ENCODE peak calls at places on chromosomes 12 and 14, in nine cellular contexts. J, L, D, S, R, Z, Y, A and B are unnamed samples. For H3K36me3 and H3K27me3, the result is how much of the 10 kb centered on the place peaks cover.

GRCh38 chr14:65482769-65483438 is 70.4 kb downstream of the FUT8 start:
- DNase-seq in J (no peak), L (no peak), D (no peak), S (no peak), R (no peak), Z (no peak), Y (no peak), A (peak), B (no peak)

GRCh38 chr12:103268831-103269514 is 226.8 kb downstream of the C12orf42 start:
- DNase-seq in J (no peak), L (no peak), D (no peak), S (no peak), R (no peak), Z (no peak), Y (no peak), A (no peak), B (no peak)

GRCh38 chr14:38405851-38406630 is 150.1 kb upstream of the CLEC14A start:
- DNase-seq in J (peak), L (no peak), D (peak), S (peak), R (no peak), Z (peak), Y (peak), A (peak), B (peak)

GRCh38 chr12:110668480-110669192 is 20.3 kb downstream of the HVCN1 start:
- DNase-seq in J (no peak), L (no peak), D (no peak), S (no peak), R (no peak), Z (no peak), Y (no peak), A (no peak), B (no peak)

GRCh38 chr12:91133871-91134270 is 22.6 kb upstream of the LUM start:
- DNase-seq in J (peak), L (no peak), D (no peak), S (peak), R (no peak), Z (peak), Y (peak), A (peak), B (no peak)

GRCh38 chr12:14982562-14982961 is 9.7 kb downstream of the PDE6H start:
- DNase-seq in J (peak), L (no peak), D (no peak), S (no peak), R (no peak), Z (no peak), Y (peak), A (peak), B (no peak)

GRCh38 chr14:53108292-53108937 is 44.7 kb downstream of the DDHD1 start:
- DNase-seq in J (no peak), L (no peak), D (no peak), S (no peak), R (no peak), Z (no peak), Y (no peak), A (no peak), B (no peak)

GRCh38 chr12:99709619-99710018 is 62.1 kb downstream of the GARIN6 start:
- DNase-seq in J (no peak), L (no peak), D (no peak), S (no peak), R (no peak), Z (no peak), Y (no peak), A (no peak), B (no peak)

GRCh38 chr14:99317231-99318090 is 45.5 kb upstream of the BCL11B start:
- DNase-seq in J (no peak), L (no peak), D (no peak), S (no peak), R (no peak), Z (no peak), Y (no peak), A (no peak), B (peak)

GRCh38 chr12:62192486-62193250 is 67.5 kb upstream of the USP15 start:
- DNase-seq in J (peak), L (peak), D (peak), S (peak), R (peak), Z (peak), Y (peak), A (peak), B (peak)

GRCh38 chr12:92707926-92708325 is 5.1 kb downstream of the PLEKHG7 start:
- DNase-seq in J (no peak), L (no peak), D (no peak), S (no peak), R (no peak), Z (no peak), Y (no peak), A (no peak), B (no peak)

GRCh38 chr12:9364224-9365176 is 156.3 kb upstream of the PZP start:
- DNase-seq in J (peak), L (peak), D (peak), S (no peak), R (no peak), Z (peak), Y (peak), A (peak), B (peak)

GRCh38 chr14:104687601-104688504 is 1.6 kb upstream of the INF2 start:
- DNase-seq in J (peak), L (peak), D (peak), S (no peak), R (no peak), Z (no peak), Y (peak), A (peak), B (peak)

GRCh38 chr12:52873832-52874572 is 25.2 kb upstream of the KRT78 start:
- DNase-seq in J (peak), L (peak), D (peak), S (peak), R (peak), Z (peak), Y (peak), A (peak), B (peak)

GRCh38 chr12:113886721-113887120 is 79.4 kb downstream of the RBM19 start:
- DNase-seq in J (no peak), L (no peak), D (no peak), S (no peak), R (no peak), Z (no peak), Y (no peak), A (no peak), B (no peak)

GRCh38 chr12:27094726-27095125 is 12.3 kb upstream of the C12orf71 start:
- DNase-seq in J (no peak), L (no peak), D (no peak), S (no peak), R (no peak), Z (no peak), Y (no peak), A (no peak), B (no peak)

GRCh38 chr14:80077262-80077661 is 134.0 kb downstream of the DIO2 start:
- DNase-seq in J (no peak), L (no peak), D (no peak), S (peak), R (no peak), Z (peak), Y (peak), A (no peak), B (no peak)

GRCh38 chr12:107379852-107380567 is 286.7 kb upstream of the CRY1 start:
- DNase-seq in J (peak), L (peak), D (peak), S (peak), R (no peak), Z (peak), Y (peak), A (no peak), B (no peak)

GRCh38 chr12:104886418-104887401 is 71.4 kb downstream of the SLC41A2 start:
- DNase-seq in J (peak), L (no peak), D (peak), S (no peak), R (no peak), Z (peak), Y (peak), A (peak), B (no peak)

GRCh38 chr12:3437986-3438385 is 53.0 kb upstream of the PRMT8 start:
- DNase-seq in J (no peak), L (no peak), D (no peak), S (no peak), R (no peak), Z (no peak), Y (no peak), A (no peak), B (no peak)

GRCh38 chr12:101719566-101719965 is 19.7 kb downstream of the SYCP3 start:
- DNase-seq in J (peak), L (no peak), D (peak), S (no peak), R (no peak), Z (peak), Y (peak), A (no peak), B (no peak)

GRCh38 chr14:89621009-89621421 is 204.0 kb upstream of the FOXN3 start:
- DNase-seq in J (no peak), L (no peak), D (no peak), S (no peak), R (no peak), Z (no peak), Y (no peak), A (no peak), B (no peak)

GRCh38 chr12:121224591-121224990 is 14.7 kb downstream of the P2RX4 start:
- DNase-seq in J (no peak), L (no peak), D (no peak), S (no peak), R (peak), Z (no peak), Y (no peak), A (no peak), B (no peak)

GRCh38 chr14:49420201-49420600 is 166.0 kb downstream of the RPS29 start:
- DNase-seq in J (no peak), L (no peak), D (no peak), S (no peak), R (no peak), Z (no peak), Y (no peak), A (no peak), B (no peak)

GRCh38 chr12:120252071-120252906 is 13.2 kb downstream of the PXN start:
- DNase-seq in J (no peak), L (no peak), D (no peak), S (no peak), R (no peak), Z (no peak), Y (no peak), A (no peak), B (no peak)

GRCh38 chr12:42332301-42332894 is 6.4 kb downstream of the PPHLN1 start:
- DNase-seq in J (peak), L (peak), D (peak), S (no peak), R (peak), Z (peak), Y (peak), A (peak), B (no peak)

GRCh38 chr12:106903241-106903950 is 52.3 kb upstream of the TMEM263 start:
- DNase-seq in J (peak), L (peak), D (peak), S (peak), R (peak), Z (peak), Y (peak), A (peak), B (peak)

GRCh38 chr12:24853588-24853987 is 95.3 kb downstream of the BCAT1 start:
- DNase-seq in J (peak), L (no peak), D (no peak), S (no peak), R (no peak), Z (peak), Y (no peak), A (peak), B (no peak)

GRCh38 chr12:44531349-44531905 is 344.7 kb downstream of the NELL2 start:
- DNase-seq in J (no peak), L (no peak), D (no peak), S (no peak), R (no peak), Z (no peak), Y (no peak), A (no peak), B (no peak)

GRCh38 chr12:69059465-69060457 is 126.8 kb upstream of the CPM start:
- DNase-seq in J (peak), L (no peak), D (peak), S (peak), R (no peak), Z (peak), Y (peak), A (peak), B (no peak)

GRCh38 chr12:107853479-107853878 is 79.0 kb downstream of the ASCL4 start:
- DNase-seq in J (no peak), L (no peak), D (no peak), S (no peak), R (no peak), Z (no peak), Y (no peak), A (no peak), B (no peak)

GRCh38 chr14:76053576-76054369 is 68.2 kb downstream of the IFT43 start:
- DNase-seq in J (no peak), L (no peak), D (no peak), S (no peak), R (no peak), Z (no peak), Y (no peak), A (no peak), B (no peak)

GRCh38 chr14:46322076-46322475 is 329.5 kb downstream of the RPL10L start:
- DNase-seq in J (no peak), L (no peak), D (no peak), S (no peak), R (no peak), Z (no peak), Y (no peak), A (no peak), B (peak)

GRCh38 chr12:50052964-50053363 is 4.4 kb upstream of the ASIC1 start:
- DNase-seq in J (no peak), L (no peak), D (no peak), S (no peak), R (peak), Z (no peak), Y (no peak), A (no peak), B (no peak)

GRCh38 chr12:24814379-24815086 is 134.4 kb downstream of the BCAT1 start:
- DNase-seq in J (no peak), L (no peak), D (no peak), S (no peak), R (no peak), Z (no peak), Y (no peak), A (no peak), B (no peak)

DNA sequence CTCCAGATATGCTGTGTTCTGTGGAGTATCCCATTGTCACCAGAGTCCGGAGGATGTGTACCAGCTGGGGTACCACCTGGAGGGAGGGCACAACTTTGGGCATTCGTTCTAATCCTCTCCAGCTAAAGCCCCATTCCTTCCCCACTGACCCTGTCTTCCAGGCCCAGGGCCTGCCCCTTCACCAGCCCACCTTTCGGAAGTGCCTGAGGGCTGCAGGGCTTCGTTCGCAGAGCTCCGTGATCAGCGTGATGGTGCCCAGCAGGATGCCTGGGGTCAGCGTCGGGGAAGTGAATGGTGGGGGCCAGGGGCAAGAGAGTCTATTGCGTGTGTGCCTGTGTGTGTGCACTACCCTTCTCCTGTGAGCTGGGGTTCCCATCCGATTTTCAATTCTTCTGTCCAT is 2.0 kb downstream of the AP1G2 start:
- DNase-seq in J (no peak), L (no peak), D (no peak), S (no peak), R (no peak), Z (no peak), Y (no peak), A (no peak), B (no peak)
- H3K36me3 ChIP-seq in J (under half), L (under half), D (under half), S (under half), R (under half), Z (under half), Y (under half), A (under half), B (under half)

GRCh38 chr14:73238941-73239340 is 1.6 kb downstream of the PAPLN start:
- DNase-seq in J (no peak), L (no peak), D (no peak), S (no peak), R (peak), Z (no peak), Y (peak), A (no peak), B (no peak)
- H3K27me3 ChIP-seq in J (under half), L (under half), D (half or more), S (under half), R (under half), Z (half or more), Y (under half), A (half or more), B (half or more)

GRCh38 chr12:39011161-39011560 is 105.8 kb upstream of the CPNE8 start:
- DNase-seq in J (no peak), L (no peak), D (no peak), S (no peak), R (no peak), Z (no peak), Y (no peak), A (no peak), B (no peak)
- H3K4me3 ChIP-seq in J (no peak), L (no peak), D (no peak), S (no peak), R (no peak), Z (no peak), Y (no peak), A (no peak), B (no peak)

DNA sequence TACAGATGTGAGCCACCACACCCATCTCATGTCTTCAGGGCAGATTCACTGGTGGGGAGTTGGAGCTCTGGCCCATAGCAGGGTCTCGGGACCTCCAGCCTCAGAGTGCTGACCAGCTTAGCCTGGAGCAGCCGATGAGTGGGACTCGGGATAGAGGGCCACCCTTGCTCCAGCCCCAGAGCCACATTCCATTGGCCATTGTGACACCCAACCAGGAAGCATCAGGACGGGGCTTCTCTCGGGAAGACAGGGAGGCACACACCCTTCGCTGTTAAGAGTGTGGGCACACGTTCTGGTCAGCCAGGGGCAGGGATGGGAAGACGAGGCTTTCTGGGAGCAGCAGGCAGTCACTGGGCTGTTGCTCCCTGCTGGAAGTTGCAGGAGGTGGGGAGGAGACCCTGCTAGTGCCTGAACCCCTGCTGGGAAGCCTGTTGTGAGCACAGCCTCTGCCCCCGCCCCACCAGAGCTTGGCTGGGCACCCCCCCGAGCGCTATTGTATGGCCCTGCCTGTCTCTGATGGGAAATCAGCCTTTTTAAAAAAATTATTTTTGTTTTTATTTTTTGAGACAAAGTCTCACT is 1.6 kb downstream of the ADGRD1 start:
- DNase-seq in J (no peak), L (no peak), D (no peak), S (no peak), R (no peak), Z (no peak), Y (no peak), A (no peak), B (no peak)
- H3K36me3 ChIP-seq in J (under half), L (under half), D (under half), S (under half), R (under half), Z (under half), Y (under half), A (under half), B (under half)

GRCh38 chr12:117214797-117215196 is 24.5 kb upstream of the FBXO21 start:
- DNase-seq in J (no peak), L (no peak), D (no peak), S (no peak), R (no peak), Z (no peak), Y (no peak), A (no peak), B (no peak)
- H3K27me3 ChIP-seq in J (under half), L (under half), D (under half), S (under half), R (under half), Z (under half), Y (under half), A (under half), B (under half)

GRCh38 chr12:820336-820735 is 68.0 kb downstream of the WNK1 start:
- DNase-seq in J (no peak), L (no peak), D (no peak), S (no peak), R (no peak), Z (no peak), Y (no peak), A (no peak), B (no peak)

GRCh38 chr12:818733-819132 is 66.4 kb downstream of the WNK1 start:
- DNase-seq in J (no peak), L (no peak), D (peak), S (no peak), R (no peak), Z (peak), Y (no peak), A (no peak), B (no peak)

GRCh38 chr12:817941-818600 is 65.7 kb downstream of the WNK1 start:
- DNase-seq in J (no peak), L (no peak), D (no peak), S (no peak), R (no peak), Z (no peak), Y (no peak), A (no peak), B (no peak)

GRCh38 chr12:828726-829395 is 76.5 kb downstream of the WNK1 start:
- DNase-seq in J (no peak), L (no peak), D (no peak), S (no peak), R (no peak), Z (no peak), Y (no peak), A (peak), B (no peak)

GRCh38 chr12:823043-823698 is 70.8 kb downstream of the WNK1 start:
- DNase-seq in J (no peak), L (no peak), D (no peak), S (no peak), R (no peak), Z (no peak), Y (no peak), A (no peak), B (no peak)
- H3K4me3 ChIP-seq in J (no peak), L (no peak), D (no peak), S (no peak), R (no peak), Z (no peak), Y (no peak), A (no peak), B (no peak)

DNA sequence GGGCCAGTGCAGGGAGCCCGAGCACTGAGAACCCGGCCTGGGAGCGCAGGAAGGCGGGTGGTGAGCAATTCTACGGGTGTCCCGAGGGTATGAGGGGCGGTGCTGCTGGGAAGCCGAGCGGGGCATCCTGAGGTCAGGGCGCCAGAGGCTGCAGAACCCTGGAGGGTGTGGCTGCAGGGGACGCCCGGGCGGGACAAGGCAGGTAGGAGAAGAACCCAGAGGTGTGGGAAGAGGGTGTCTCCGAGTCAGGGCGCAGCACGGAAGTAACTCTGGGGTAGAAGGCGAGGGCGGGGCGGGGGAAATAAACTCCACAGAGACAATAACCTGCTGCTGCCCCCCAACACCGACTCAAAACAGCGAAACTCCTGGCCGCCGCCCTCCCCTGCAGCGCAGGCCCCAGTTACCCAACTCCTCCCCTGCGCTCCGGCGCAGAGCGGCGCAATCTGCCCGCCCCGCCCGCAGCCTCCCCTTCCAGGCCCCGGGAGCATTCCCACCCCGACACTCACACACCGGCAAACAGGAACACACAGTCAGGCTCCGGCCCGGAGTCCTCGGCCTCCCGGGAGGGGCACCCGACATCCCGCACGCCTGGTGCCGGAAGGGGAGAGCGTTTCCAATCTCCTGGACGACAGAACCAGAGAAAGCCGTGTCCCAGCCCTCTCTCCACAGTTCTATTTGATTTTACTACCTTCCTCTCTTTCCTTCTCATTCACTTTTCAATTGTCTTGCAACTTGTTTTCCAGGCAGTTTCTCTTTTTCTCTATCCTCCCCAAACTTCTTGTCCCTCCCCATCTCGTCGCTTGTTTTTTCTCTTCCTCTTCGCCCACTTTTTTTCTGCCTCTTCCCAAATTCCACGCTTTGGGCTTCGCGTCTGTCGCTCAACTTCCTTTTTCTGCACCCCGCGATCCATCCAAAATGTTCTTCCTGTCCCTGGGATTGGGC is 2.4 kb downstream of the HRK start:
- DNase-seq in J (peak), L (no peak), D (peak), S (no peak), R (peak), Z (no peak), Y (peak), A (peak), B (peak)
- H3K36me3 ChIP-seq in J (under half), L (under half), D (under half), S (under half), R (under half), Z (under half), Y (under half), A (under half), B (under half)